ENCODE peak calls at places on chromosomes 7 and 10, in five cellular contexts. K is AG20443; X is activated CD8-positive, alpha-beta memory T cell treated with anti-CD3 and anti-CD28 coated beads for 48 hours; J is RPMI7951; E is neural progenitor cell. S is an unnamed sample.

GRCh38 chr10:79248341-79248931 is 98.8 kb upstream of the PPIF start:
- DNase-seq in K (no peak), E (no peak), J (no peak), X (no peak), S (no peak)

GRCh38 chr10:109259293-109259692 is 664.0 kb downstream of the XPNPEP1 start:
- DNase-seq in X (no peak), K (no peak), E (no peak), J (no peak), S (peak)

GRCh38 chr7:134034652-134035051 is 92.5 kb upstream of the LRGUK start:
- DNase-seq in X (no peak), K (no peak), J (no peak), E (no peak), S (no peak)

GRCh38 chr7:901388-902154 is 25.2 kb downstream of the GET4 start:
- DNase-seq in E (peak), K (peak), X (no peak), J (peak), S (peak)

GRCh38 chr7:81447351-81447952 is 322.4 kb downstream of the HGF start:
- DNase-seq in E (peak), X (no peak), J (peak), K (peak), S (peak)

GRCh38 chr10:118467200-118467599 is 125.1 kb upstream of the FAM204A start:
- DNase-seq in E (no peak), X (no peak), J (no peak), K (no peak), S (no peak)

GRCh38 chr10:7491230-7491629 is 80.4 kb upstream of the SFMBT2 start:
- DNase-seq in E (no peak), K (no peak), X (no peak), J (no peak), S (no peak)

GRCh38 chr7:100825760-100826545 is 1.4 kb downstream of the EPHB4 start:
- DNase-seq in K (peak), X (no peak), J (peak), E (peak), S (peak)

GRCh38 chr10:7482992-7483391 is 72.2 kb upstream of the SFMBT2 start:
- DNase-seq in K (no peak), E (no peak), X (no peak), J (no peak), S (no peak)

GRCh38 chr10:88318803-88319202 is 264.3 kb downstream of the RNLS start:
- DNase-seq in K (no peak), X (no peak), J (no peak), E (no peak), S (peak)

GRCh38 chr10:63588436-63589180 is 67.4 kb downstream of the REEP3 start:
- DNase-seq in J (no peak), X (no peak), K (no peak), E (no peak), S (peak)

GRCh38 chr10:112984756-112985155 is 34.7 kb downstream of the TCF7L2 start:
- DNase-seq in J (no peak), E (no peak), K (no peak), X (no peak), S (no peak)

GRCh38 chr7:11727864-11728263 is 104.1 kb downstream of the THSD7A start:
- DNase-seq in X (no peak), J (no peak), E (no peak), K (no peak), S (no peak)

GRCh38 chr10:36048236-36048635 is 406.1 kb upstream of the FZD8 start:
- DNase-seq in X (no peak), K (no peak), J (no peak), E (no peak), S (no peak)

GRCh38 chr7:137961200-137962177 is 40.4 kb downstream of the CREB3L2 start:
- DNase-seq in K (peak), E (no peak), X (no peak), J (no peak), S (no peak)